ENCODE peak calls at places on chromosomes 4 and X, in eight cellular contexts. X, L, W, H, V, P, B and J are unnamed samples.
A peak's percentile ranks its signal among the peaks of the same experiment; 100 is the strongest.

GRCh38 chrX:41273638-41274037 is 60.3 kb upstream of the DDX3X start:
- DNase-seq in X (no peak), L (no peak), W (no peak), H (no peak), V (no peak), P (no peak), B (no peak), J (no peak)

GRCh38 chr4:90121961-90122748 is 5.0 kb upstream of the CCSER1 start:
- DNase-seq in X (peak; percentile 79), L (no peak), W (no peak), H (no peak), V (no peak), P (no peak), B (no peak), J (no peak)

GRCh38 chr4:39528056-39528465 is 822 bp upstream of the UGDH start:
- DNase-seq in X (peak; percentile 69), L (peak; percentile 76), W (peak; percentile 92), H (no peak), V (no peak), P (no peak), B (no peak), J (no peak)

GRCh38 chr4:142940614-142941013 is 94.5 kb upstream of the INPP4B start:
- DNase-seq in X (no peak), L (no peak), W (no peak), H (no peak), V (no peak), P (no peak), B (no peak), J (no peak)

GRCh38 chr4:151948351-151949016 is 187.7 kb upstream of the GATB start:
- DNase-seq in X (no peak), L (no peak), W (no peak), H (no peak), V (no peak), P (no peak), B (no peak), J (no peak)

GRCh38 chrX:21493226-21493850 is 119.1 kb downstream of the CNKSR2 start:
- DNase-seq in X (peak; percentile 24), L (no peak), W (no peak), H (no peak), V (no peak), P (no peak), B (no peak), J (no peak)

GRCh38 chr4:146183209-146183608 is 7.7 kb downstream of the LSM6 start:
- DNase-seq in X (no peak), L (no peak), W (no peak), H (no peak), V (no peak), P (no peak), B (no peak), J (no peak)

GRCh38 chr4:59161249-59161648 is 2038.9 kb upstream of the ADGRL3 start:
- DNase-seq in X (no peak), L (no peak), W (no peak), H (no peak), V (no peak), P (no peak), B (no peak), J (no peak)

GRCh38 chr4:5054532-5054931 is 3.3 kb downstream of the STK32B start:
- DNase-seq in X (no peak), L (no peak), W (no peak), H (no peak), V (no peak), P (no peak), B (no peak), J (no peak)

GRCh38 chrX:50470103-50471031 is at the start of gene DGKK:
- DNase-seq in X (no peak), L (no peak), W (no peak), H (no peak), V (no peak), P (no peak), B (no peak), J (no peak)

GRCh38 chr4:95638920-95639501 is 90.2 kb upstream of the UNC5C start:
- DNase-seq in X (no peak), L (no peak), W (no peak), H (no peak), V (no peak), P (no peak), B (no peak), J (no peak)

GRCh38 chr4:107561481-107561880 is 158.6 kb downstream of the PAPSS1 start:
- DNase-seq in X (peak; percentile 83), L (no peak), W (no peak), H (no peak), V (no peak), P (no peak), B (no peak), J (no peak)

GRCh38 chr4:94843222-94843621 is 85.5 kb downstream of the BMPR1B start:
- DNase-seq in X (no peak), L (no peak), W (no peak), H (no peak), V (no peak), P (no peak), B (no peak), J (no peak)

GRCh38 chrX:56382278-56382677 is 150.1 kb downstream of the KLF8 start:
- DNase-seq in X (no peak), L (no peak), W (no peak), H (no peak), V (no peak), P (no peak), B (no peak), J (no peak)

GRCh38 chr4:156676116-156676851 is 295.3 kb downstream of the PDGFC start:
- DNase-seq in X (no peak), L (no peak), W (no peak), H (no peak), V (no peak), P (no peak), B (no peak), J (no peak)

GRCh38 chr4:137664055-137664405 is 131.7 kb upstream of the PCDH18 start:
- DNase-seq in X (peak; percentile 62), L (no peak), W (no peak), H (no peak), V (no peak), P (no peak), B (no peak), J (no peak)

GRCh38 chr4:168923526-168924194 is 86.4 kb downstream of the CBR4 start:
- DNase-seq in X (peak; percentile 67), L (no peak), W (no peak), H (no peak), V (peak; percentile 57), P (peak; percentile 54), B (peak; percentile 31), J (peak; percentile 14)

GRCh38 chr4:2796261-2797187 is 3.6 kb downstream of the SH3BP2 start:
- DNase-seq in X (peak; percentile 69), L (peak; percentile 75), W (peak; percentile 70), H (peak; percentile 78), V (no peak), P (peak; percentile 84), B (no peak), J (no peak)
- TF ChIP-seq POLR2A in X (no peak), L (no peak), W (peak; percentile 26), H (no peak), V (no peak), P (peak; percentile 68), B (no peak), J (no peak)

DNA sequence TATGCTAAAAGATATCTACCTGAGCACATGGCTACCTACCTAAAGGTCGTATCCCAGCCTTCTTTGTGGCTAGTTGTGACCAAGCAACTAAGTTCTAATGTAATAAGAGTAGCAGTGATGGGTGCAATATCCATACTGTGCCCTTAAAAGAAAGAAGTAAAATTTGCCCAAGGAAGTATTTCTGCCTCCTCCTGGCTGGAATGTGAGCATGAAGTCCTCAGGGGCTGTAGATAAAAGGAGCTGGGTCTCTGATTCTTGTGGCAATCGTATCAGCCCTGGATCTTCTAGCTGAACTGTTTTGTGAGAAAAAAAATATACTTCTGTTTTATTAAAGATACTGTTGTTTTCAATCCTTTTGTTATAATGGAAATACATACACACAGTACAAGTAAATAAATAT is 217.4 kb downstream of the GPAT3 start:
- DNase-seq in X (no peak), L (no peak), W (no peak), H (no peak), V (no peak), P (no peak), B (no peak), J (no peak)
- TF ChIP-seq POLR2AphosphoS5 in X (no peak), L (no peak), W (no peak), H (no peak), V (no peak), P (no peak), B (no peak), J (no peak)

GRCh38 chrX:149504915-149505651 is at the start of gene IDS:
- DNase-seq in X (peak; percentile 83), L (peak; percentile 86), W (peak; percentile 96), H (peak; percentile 93), V (peak; percentile 88), P (peak; percentile 92), B (peak; percentile 37), J (peak; percentile 47)
- TF ChIP-seq POLR2A in X (peak; percentile 91), L (peak; percentile 86), W (peak; percentile 95), H (peak; percentile 87), V (peak; percentile 73), P (peak; percentile 95), B (peak; percentile 92), J (peak; percentile 86)

GRCh38 chr4:51840791-51841190 is 2.2 kb upstream of the DCUN1D4 start:
- DNase-seq in X (no peak), L (no peak), W (no peak), H (no peak), V (no peak), P (no peak), B (no peak), J (no peak)
- TF ChIP-seq POLR2AphosphoS5 in X (no peak), L (no peak), W (no peak), H (no peak), V (no peak), P (no peak), B (no peak), J (no peak)

DNA sequence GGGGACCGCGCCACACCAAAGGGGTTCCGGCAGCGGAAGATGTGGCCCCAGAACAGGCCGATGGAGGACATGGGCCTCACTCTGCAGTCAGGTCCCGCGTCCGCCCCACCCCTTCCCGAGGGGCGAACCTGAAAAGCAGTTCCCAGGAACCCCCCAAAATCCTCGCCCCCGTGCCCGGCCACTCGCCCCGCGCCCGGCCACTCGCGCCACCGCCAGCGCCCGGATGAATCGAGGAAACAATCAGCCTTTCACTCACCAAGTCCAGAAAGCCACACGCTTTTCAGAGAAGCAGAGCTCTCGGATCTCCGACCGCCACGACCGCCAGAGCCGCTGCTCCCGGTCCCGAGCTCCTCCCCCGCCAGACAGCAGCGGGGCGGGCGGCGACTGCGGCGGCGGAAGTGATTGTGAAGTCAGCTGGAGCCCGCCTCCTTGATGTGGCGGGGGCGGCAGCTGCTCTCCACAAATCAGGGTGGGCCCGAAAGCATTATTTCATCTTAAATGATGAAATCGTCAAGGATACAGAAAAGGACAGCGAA is at the start of gene PJA1:
- DNase-seq in X (peak; percentile 66), L (peak; percentile 61), W (peak; percentile 87), H (peak; percentile 82), V (peak; percentile 46), P (peak; percentile 73), B (no peak), J (peak; percentile 45)
- TF ChIP-seq POLR2A in X (no peak), L (no peak), W (peak; percentile 55), H (no peak), V (peak; percentile 42), P (peak; percentile 33), B (peak; percentile 65), J (no peak)

GRCh38 chr4:158777423-158777822 is 8.6 kb downstream of the FNIP2 start:
- DNase-seq in X (no peak), L (no peak), W (no peak), H (no peak), V (no peak), P (no peak), B (no peak), J (no peak)
- TF ChIP-seq POLR2AphosphoS5 in X (no peak), L (no peak), W (no peak), H (no peak), V (no peak), P (no peak), B (no peak), J (no peak)